ENCODE peak calls at places on chromosomes 13 and 19, in four cellular contexts. C, S, K and E are unnamed samples.
A peak's percentile ranks its signal among the peaks of the same experiment; 100 is the strongest.

GRCh38 chr13:94362411-94362909 is 117.0 kb downstream of the DCT start:
- DNase-seq in S (peak; percentile 82), K (no peak), C (peak; percentile 90), E (peak; percentile 88)

GRCh38 chr19:48489608-48490216 is 20.5 kb downstream of the CYTH2 start:
- DNase-seq in K (peak; percentile 89), S (peak; percentile 77), C (peak; percentile 40), E (peak; percentile 97)

GRCh38 chr19:28971011-28971410 is 241.9 kb downstream of the UQCRFS1 start:
- DNase-seq in C (no peak), K (no peak), S (no peak), E (peak; percentile 15)

GRCh38 chr13:30616927-30617314 is 799 bp upstream of the USPL1 start:
- DNase-seq in C (peak; percentile 92), K (no peak), S (peak; percentile 67), E (peak; percentile 87)

GRCh38 chr19:711224-711623 is 2.5 kb downstream of the PALM start:
- DNase-seq in K (no peak), C (no peak), S (no peak), E (peak; percentile 68)

GRCh38 chr19:5094768-5095567 is 126.1 kb downstream of the KDM4B start:
- DNase-seq in C (no peak), S (no peak), K (no peak), E (no peak)

GRCh38 chr19:33124207-33125098 is 7.5 kb upstream of the WDR88 start:
- DNase-seq in C (no peak), S (no peak), K (no peak), E (peak; percentile 82)

GRCh38 chr13:44697058-44697457 is 120.9 kb upstream of the TSC22D1 start:
- DNase-seq in K (no peak), S (no peak), C (no peak), E (no peak)

GRCh38 chr13:107466326-107466725 is 749.0 kb downstream of the LIG4 start:
- DNase-seq in C (peak; percentile 68), S (peak; percentile 71), K (no peak), E (peak; percentile 52)

GRCh38 chr19:31284621-31285020 is 64.6 kb downstream of the TSHZ3 start:
- DNase-seq in S (no peak), C (no peak), K (peak; percentile 11), E (no peak)

GRCh38 chr19:31282346-31282745 is 66.9 kb downstream of the TSHZ3 start:
- DNase-seq in K (peak; percentile 25), C (no peak), S (no peak), E (no peak)

GRCh38 chr19:31286491-31286890 is 62.7 kb downstream of the TSHZ3 start:
- DNase-seq in C (no peak), S (no peak), K (peak; percentile 23), E (no peak)

GRCh38 chr19:31283701-31284100 is 65.5 kb downstream of the TSHZ3 start:
- DNase-seq in K (peak; percentile 7), C (no peak), S (no peak), E (no peak)

GRCh38 chr19:31285744-31286143 is 63.5 kb downstream of the TSHZ3 start:
- DNase-seq in C (peak; percentile 61), S (no peak), K (peak; percentile 30), E (no peak)
- H3K4me3 ChIP-seq in C (no peak overlapping the region), S (no peak overlapping the region), K (no peak overlapping the region), E (no peak overlapping the region)

GRCh38 chr19:54063350-54064078 is at the start of gene VSTM1:
- DNase-seq in S (no peak), C (no peak), K (no peak), E (no peak)

DNA sequence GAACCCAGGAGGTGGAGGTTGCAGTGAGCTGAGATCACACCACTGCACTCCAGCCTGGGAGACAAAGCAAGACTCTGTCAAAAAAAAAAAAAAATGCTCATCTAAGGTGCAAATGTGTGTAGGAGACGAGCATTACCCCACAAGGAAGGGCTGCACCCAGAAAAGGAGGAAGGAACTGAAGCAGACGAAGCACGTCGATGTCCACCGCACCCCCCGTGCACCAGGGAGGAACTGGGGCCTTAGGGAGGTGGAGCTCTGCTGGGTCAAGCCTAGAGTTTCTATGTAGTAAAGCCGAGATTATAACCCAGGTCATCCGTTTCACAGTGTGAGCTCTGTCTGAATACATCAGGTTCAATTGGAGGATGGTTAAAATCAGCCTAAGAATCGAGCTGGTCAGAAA is 1.1 kb downstream of the VSTM1 start:
- DNase-seq in S (no peak), K (no peak), C (no peak), E (no peak)
- H3K4me3 ChIP-seq in S (no peak overlapping the region), K (no peak overlapping the region), C (no peak overlapping the region), E (no peak overlapping the region)

GRCh38 chr19:12656899-12657571 is 9.5 kb downstream of the MAN2B1 start:
- DNase-seq in K (no peak), C (no peak), S (no peak), E (peak; percentile 92)
- H3K4me3 ChIP-seq in K (no peak overlapping the region), C (no peak overlapping the region), S (no peak overlapping the region), E (no peak overlapping the region)

DNA sequence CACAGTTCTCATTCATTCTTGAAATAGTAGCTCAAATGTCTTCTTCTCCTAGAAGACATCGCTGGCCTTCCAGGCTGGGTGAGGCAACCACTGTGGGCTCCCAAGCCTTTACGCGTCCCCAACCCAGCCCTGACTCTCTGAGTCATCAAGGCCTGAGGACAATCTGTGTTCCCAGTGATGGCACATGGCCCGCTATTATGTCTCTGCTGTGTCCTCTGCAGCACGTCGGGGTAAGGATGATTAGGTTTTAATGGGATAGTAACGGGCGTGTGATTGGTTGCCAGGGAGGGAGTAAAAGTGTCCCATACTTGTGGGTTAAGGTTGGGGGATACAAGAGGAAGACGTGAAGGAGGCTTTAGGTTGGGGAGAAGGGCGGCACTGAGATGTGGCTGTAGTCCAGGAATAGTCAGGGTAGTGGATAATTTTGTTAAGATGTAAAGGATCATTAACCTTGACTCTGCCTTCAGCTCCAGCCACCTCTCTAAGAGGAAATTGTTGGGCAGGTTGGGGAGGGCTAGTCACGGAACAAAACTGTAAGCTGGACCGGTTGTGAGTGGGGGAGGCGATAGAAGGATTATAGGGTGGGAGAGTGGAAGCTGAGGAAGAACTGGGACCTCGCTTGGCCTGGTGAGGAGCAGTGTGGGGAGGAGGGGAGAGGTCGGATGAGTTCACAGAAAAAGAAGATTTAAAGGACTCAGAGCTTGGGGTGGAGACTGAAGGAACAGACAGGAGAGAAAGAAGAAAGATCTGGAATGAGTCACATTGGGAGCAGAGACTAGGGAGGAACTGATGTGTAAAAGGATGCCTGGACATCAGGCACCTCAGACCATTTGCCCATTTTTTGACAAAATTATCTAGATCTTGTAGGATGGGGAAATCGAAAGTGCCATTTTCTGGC is 27.9 kb upstream of the IGFL1 start:
- DNase-seq in K (no peak), C (no peak), S (peak; percentile 17), E (no peak)
- H3K4me3 ChIP-seq in K (no peak overlapping the region), C (no peak overlapping the region), S (no peak overlapping the region), E (no peak overlapping the region)

GRCh38 chr13:80528733-80529132 is 187.8 kb upstream of the SPRY2 start:
- DNase-seq in S (no peak), C (no peak), K (no peak), E (no peak)

GRCh38 chr13:80530902-80531301 is 190.0 kb upstream of the SPRY2 start:
- DNase-seq in C (no peak), S (no peak), K (no peak), E (no peak)

GRCh38 chr13:80529734-80530133 is 188.8 kb upstream of the SPRY2 start:
- DNase-seq in C (peak; percentile 60), S (peak; percentile 52), K (no peak), E (no peak)

GRCh38 chr13:80524447-80525215 is 183.7 kb upstream of the SPRY2 start:
- DNase-seq in S (no peak), K (no peak), C (peak; percentile 50), E (no peak)

DNA sequence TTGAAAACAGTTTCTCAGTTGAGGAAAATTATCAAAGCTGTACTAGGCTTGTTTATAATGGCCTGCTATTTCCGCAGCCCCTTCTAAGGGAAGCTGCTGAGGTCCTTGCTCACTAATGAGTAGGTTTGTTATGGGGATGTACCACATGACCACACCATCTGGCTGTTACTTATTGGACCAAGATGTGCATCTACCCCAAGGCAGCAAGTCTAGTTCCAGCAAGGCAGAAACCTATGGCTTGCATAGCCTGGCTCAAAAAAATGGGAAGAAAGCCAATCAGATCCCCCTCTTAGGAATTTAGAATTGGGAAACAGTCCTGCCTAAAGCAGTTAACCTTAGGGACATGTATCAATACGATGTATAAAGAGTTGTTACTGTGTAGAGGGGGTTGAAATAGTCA is 186.5 kb upstream of the SPRY2 start:
- DNase-seq in K (no peak), C (no peak), S (no peak), E (no peak)
- H3K4me3 ChIP-seq in K (no peak overlapping the region), C (no peak overlapping the region), S (no peak overlapping the region), E (no peak overlapping the region)

GRCh38 chr13:85590231-85590931 is 208.8 kb downstream of the SLITRK6 start:
- DNase-seq in C (peak; percentile 6), S (peak; percentile 78), K (no peak), E (no peak)
- H3K4me3 ChIP-seq in C (no peak overlapping the region), S (no peak overlapping the region), K (no peak overlapping the region), E (no peak overlapping the region)

DNA sequence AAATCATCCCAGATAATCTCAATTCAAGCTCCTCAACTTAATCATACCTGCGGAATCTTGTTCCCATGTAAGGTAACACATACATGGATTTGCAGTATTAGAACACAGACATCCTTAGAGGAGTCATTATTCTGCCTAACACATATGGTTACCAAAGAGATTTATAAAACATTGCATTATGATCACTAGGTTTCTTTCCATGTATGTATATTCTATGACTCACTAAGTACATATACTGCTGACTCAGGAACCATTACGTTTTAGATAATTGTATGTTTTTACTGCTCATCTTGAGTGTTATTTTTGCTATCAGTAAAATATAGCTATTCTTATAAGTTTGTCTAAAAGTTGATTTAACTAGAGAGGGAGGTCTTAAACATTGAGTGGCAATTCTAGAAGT is 182.9 kb downstream of the SLITRK6 start:
- DNase-seq in K (no peak), C (peak; percentile 2), S (peak; percentile 77), E (no peak)
- H3K4me3 ChIP-seq in K (no peak overlapping the region), C (no peak overlapping the region), S (no peak overlapping the region), E (no peak overlapping the region)

DNA sequence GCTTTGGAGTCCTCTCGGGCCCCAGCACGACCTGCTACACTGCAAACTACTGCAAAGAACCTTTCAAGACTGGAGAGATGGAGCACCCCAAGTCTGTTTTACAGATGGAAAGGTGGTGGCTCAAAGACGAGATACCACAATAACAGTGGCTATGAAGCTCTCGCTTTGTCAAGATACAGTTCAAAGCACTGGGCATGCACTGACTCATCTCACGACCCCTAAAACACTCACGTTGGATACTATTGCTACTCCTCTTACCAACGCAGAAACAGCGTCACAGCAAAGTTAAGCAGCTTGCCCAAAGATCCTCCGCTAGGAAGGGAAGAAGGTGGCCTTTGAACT is 24.0 kb upstream of the LAIR1 start:
- DNase-seq in S (no peak), K (no peak), C (no peak), E (no peak)
- H3K4me3 ChIP-seq in S (peak overlapping the region; percentile 35), K (peak overlapping the region; percentile 28), C (no peak overlapping the region), E (peak overlapping the region; percentile 60)